ENCODE peak calls at places on chromosomes 6 and 20, in ten cellular contexts. X is tibial nerve, H is psoas muscle, G is tibial artery, E is Peyer's patch, Z is colonic mucosa, W is spleen, J is SK-N-SH, C is endodermal cell, R is stomach. M is an unnamed sample. For H3K36me3, the result is how much of the 10 kb centered on the place peaks cover.

GRCh38 chr20:63628246-63628975 is 1.5 kb upstream of the GMEB2 start:
- DNase-seq in Z (peak), W (peak), J (peak), H (peak), E (peak), R (peak), X (peak), G (no peak), C (peak), M (peak)

GRCh38 chr6:38687549-38687948 is 15.4 kb downstream of the GLO1 start:
- DNase-seq in W (no peak), C (no peak), R (no peak), H (no peak), E (no peak), J (no peak), G (no peak), X (no peak), Z (no peak), M (no peak)

GRCh38 chr6:143200035-143200770 is 139.5 kb downstream of the AIG1 start:
- DNase-seq in E (no peak), R (no peak), Z (no peak), X (no peak), J (no peak), H (no peak), W (no peak), C (no peak), G (no peak), M (no peak)

GRCh38 chr20:17558154-17558940 is 11.5 kb upstream of the DSTN start:
- DNase-seq in X (no peak), H (no peak), R (peak), W (no peak), C (peak), E (no peak), G (peak), J (no peak), Z (peak), M (peak)

GRCh38 chr20:53021934-53022333 is 49.8 kb downstream of the TSHZ2 start:
- DNase-seq in G (no peak), Z (no peak), C (no peak), E (no peak), R (no peak), X (no peak), W (no peak), H (no peak), J (no peak), M (no peak)

GRCh38 chr20:49511788-49512525 is 29.5 kb upstream of the KCNB1 start:
- DNase-seq in X (no peak), R (no peak), W (no peak), J (no peak), C (no peak), H (no peak), G (no peak), E (no peak), Z (no peak), M (no peak)

GRCh38 chr20:3430376-3431069 is 23.1 kb upstream of the DNAAF9 start:
- DNase-seq in Z (no peak), W (no peak), H (no peak), X (no peak), C (no peak), G (no peak), E (no peak), J (no peak), R (no peak), M (no peak)

GRCh38 chr6:66096679-66097078 is 389.7 kb upstream of the EYS start:
- DNase-seq in Z (no peak), W (no peak), H (peak), C (no peak), R (no peak), J (no peak), E (no peak), X (no peak), G (no peak), M (no peak)

GRCh38 chr6:100160913-100161312 is 166.9 kb upstream of the MCHR2 start:
- DNase-seq in W (no peak), Z (no peak), G (no peak), R (no peak), E (no peak), X (no peak), C (peak), H (no peak), J (no peak), M (no peak)

GRCh38 chr20:33410081-33410742 is 8.9 kb upstream of the CDK5RAP1 start:
- DNase-seq in W (peak), C (no peak), G (no peak), R (no peak), E (no peak), J (no peak), H (no peak), Z (no peak), X (no peak), M (no peak)

GRCh38 chr6:138007014-138007472 is 100.2 kb downstream of the PERP start:
- DNase-seq in G (no peak), Z (peak), C (peak), X (no peak), W (no peak), H (no peak), R (peak), J (peak), E (no peak), M (no peak)

GRCh38 chr6:104418125-104418524 is 441.6 kb downstream of the HACE1 start:
- DNase-seq in Z (no peak), R (no peak), G (no peak), E (no peak), X (no peak), C (no peak), H (no peak), J (no peak), W (no peak), M (no peak)

GRCh38 chr20:63045991-63046390 is 39.2 kb upstream of the BHLHE23 start:
- DNase-seq in C (no peak), H (peak), G (no peak), W (peak), E (no peak), Z (no peak), X (no peak), R (no peak), J (no peak), M (no peak)

GRCh38 chr20:10828221-10828620 is 154.4 kb upstream of the JAG1 start:
- DNase-seq in W (no peak), G (no peak), X (no peak), J (no peak), E (no peak), R (no peak), C (no peak), Z (no peak), H (no peak), M (no peak)

GRCh38 chr6:155882527-155883333 is 427.1 kb upstream of the NOX3 start:
- DNase-seq in H (no peak), Z (no peak), W (no peak), J (no peak), C (no peak), E (no peak), R (no peak), X (no peak), G (no peak), M (no peak)

GRCh38 chr6:7851780-7852179 is 58.8 kb downstream of the TXNDC5 start:
- DNase-seq in C (no peak), R (no peak), X (no peak), E (no peak), Z (no peak), G (no peak), H (no peak), J (no peak), W (no peak), M (no peak)

GRCh38 chr6:25883991-25884390 is 9.9 kb upstream of the SLC17A3 start:
- DNase-seq in W (no peak), C (no peak), X (no peak), J (no peak), R (no peak), H (no peak), G (no peak), E (no peak), Z (no peak), M (no peak)

GRCh38 chr6:35267897-35268296 is 8.4 kb downstream of the ZNF76 start:
- DNase-seq in J (no peak), W (no peak), X (no peak), G (no peak), Z (no peak), R (no peak), C (no peak), E (no peak), H (no peak), M (no peak)

GRCh38 chr20:16212790-16213189 is 360.5 kb downstream of the KIF16B start:
- DNase-seq in Z (no peak), H (no peak), W (no peak), X (no peak), J (no peak), R (no peak), C (no peak), G (no peak), E (no peak), M (no peak)

GRCh38 chr6:139708342-139709199 is 334.1 kb upstream of the CITED2 start:
- DNase-seq in E (no peak), C (no peak), J (no peak), W (no peak), X (no peak), H (no peak), Z (peak), G (no peak), R (no peak), M (no peak)

GRCh38 chr6:16974387-16974673 is 127.5 kb upstream of the STMND1 start:
- DNase-seq in R (no peak), W (no peak), H (no peak), E (no peak), X (no peak), G (no peak), C (no peak), J (no peak), Z (no peak), M (no peak)

GRCh38 chr20:62294516-62294915 is 8.3 kb upstream of the ADRM1 start:
- DNase-seq in W (peak), J (no peak), R (no peak), X (no peak), E (no peak), C (no peak), Z (no peak), H (no peak), G (no peak), M (no peak)

GRCh38 chr6:99146716-99147115 is 199.0 kb upstream of the FBXL4 start:
- DNase-seq in G (no peak), X (no peak), W (no peak), J (no peak), E (no peak), C (no peak), Z (no peak), R (no peak), H (no peak), M (no peak)

GRCh38 chr6:113860165-113860955 is 3.2 kb downstream of the MARCKS start:
- DNase-seq in X (peak), E (no peak), C (peak), W (peak), J (peak), Z (peak), H (peak), G (peak), R (peak), M (no peak)

GRCh38 chr20:884983-885952 is 30.9 kb downstream of the ANGPT4 start:
- DNase-seq in R (no peak), E (no peak), W (no peak), X (peak), H (peak), J (no peak), G (peak), Z (no peak), C (peak), M (no peak)

GRCh38 chr6:95487817-95488216 is 89.5 kb upstream of the MANEA start:
- DNase-seq in W (no peak), J (no peak), X (no peak), R (no peak), E (no peak), G (no peak), H (no peak), C (no peak), Z (no peak), M (no peak)

GRCh38 chr6:163754866-163755265 is 340.3 kb downstream of the QKI start:
- DNase-seq in R (no peak), H (no peak), E (no peak), J (no peak), Z (no peak), W (no peak), C (no peak), X (peak), G (peak), M (no peak)

DNA sequence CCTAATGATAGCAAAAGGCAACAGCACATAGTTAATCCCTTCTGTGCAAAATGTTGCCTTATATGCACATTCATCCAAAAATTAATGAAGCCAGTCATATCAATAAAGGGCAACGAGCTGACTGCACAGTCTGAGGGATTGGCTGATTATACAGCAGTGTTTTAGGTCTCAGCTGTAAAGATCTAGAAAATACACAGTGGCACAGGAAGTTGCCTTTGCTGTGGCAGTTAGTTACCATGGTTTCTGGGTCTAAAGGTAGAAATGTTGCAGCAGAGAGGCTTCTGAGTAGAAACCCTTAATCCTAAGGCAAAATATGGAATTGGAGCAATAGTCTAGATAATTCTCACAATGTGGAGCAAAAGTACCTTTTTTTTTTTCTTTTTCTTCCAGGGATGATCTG is 89.8 kb downstream of the SMPDL3A start:
- DNase-seq in C (no peak), W (no peak), H (no peak), J (no peak), Z (no peak), G (no peak), X (no peak), E (no peak), R (no peak), M (no peak)
- H3K27ac ChIP-seq in C (no peak), W (no peak), H (no peak), J (no peak), Z (no peak), G (no peak), X (no peak), E (no peak), R (no peak), M (no peak)

DNA sequence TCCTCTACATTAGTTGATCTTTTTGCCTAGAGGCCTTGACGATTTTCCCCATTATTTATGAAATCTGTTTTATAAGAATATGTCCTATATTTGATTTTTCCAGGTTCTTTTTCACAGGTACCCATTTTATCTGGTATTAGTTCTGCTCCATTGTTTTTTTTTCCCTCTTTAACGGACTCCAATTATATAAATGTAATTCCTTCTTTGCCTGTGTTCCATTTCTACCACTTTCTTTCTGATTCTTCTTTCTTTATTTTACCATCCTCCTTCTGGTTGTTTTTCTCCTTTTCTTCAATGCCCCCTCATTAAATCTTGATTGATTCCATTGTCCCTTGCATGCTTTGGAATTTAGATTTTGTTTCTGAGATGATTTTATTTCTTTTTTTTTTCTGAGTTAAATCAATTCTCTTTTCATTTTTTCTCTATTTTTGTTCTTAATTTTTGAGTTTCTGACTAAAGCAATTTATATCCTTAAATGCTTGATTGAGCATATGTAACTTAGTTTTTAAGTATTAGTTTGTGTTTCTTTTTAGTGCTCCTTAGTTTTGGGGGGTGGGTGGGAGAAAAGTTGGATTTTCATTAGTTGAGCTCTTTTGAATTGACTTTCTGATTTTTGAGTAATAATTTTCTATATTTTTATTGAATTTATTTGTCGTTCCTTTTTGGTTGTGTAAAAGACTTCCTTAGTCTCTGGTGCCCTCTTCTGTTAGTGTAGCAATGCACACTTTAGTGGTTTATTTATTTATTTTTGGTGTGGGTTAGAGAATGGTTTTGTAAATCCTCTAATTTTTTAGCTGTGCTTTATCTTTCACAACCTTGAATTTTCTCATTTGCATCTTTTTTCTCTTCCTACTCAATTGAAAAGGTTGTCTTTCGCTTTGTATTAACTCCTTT is 140.8 kb downstream of the FARS2 start:
- DNase-seq in J (no peak), H (no peak), E (no peak), W (no peak), R (no peak), Z (no peak), G (no peak), C (no peak), X (no peak), M (no peak)
- TF ChIP-seq CTCF in J (peak), H (peak), E (no peak), W (no peak), R (no peak), Z (peak), G (no peak), C (peak), X (peak), M (no peak)

GRCh38 chr6:43837501-43837900 is 67.5 kb downstream of the VEGFA start:
- DNase-seq in E (no peak), X (no peak), G (no peak), W (no peak), Z (no peak), R (no peak), C (no peak), J (no peak), H (no peak), M (no peak)
- H3K36me3 ChIP-seq in E (under half), X (under half), G (under half), W (under half), Z (under half), R (under half), C (under half), J (under half), H (under half), M (under half)

GRCh38 chr6:134692008-134692407 is 257.9 kb downstream of the ALDH8A1 start:
- DNase-seq in E (no peak), J (no peak), G (no peak), Z (no peak), H (no peak), X (no peak), C (no peak), W (no peak), R (no peak), M (no peak)
- H3K27ac ChIP-seq in E (no peak), J (no peak), G (no peak), Z (no peak), H (no peak), X (no peak), C (no peak), W (no peak), R (no peak), M (no peak)

GRCh38 chr6:82246802-82247633 is 526 bp downstream of the IBTK start:
- DNase-seq in R (peak), Z (peak), J (peak), C (peak), G (peak), E (peak), W (no peak), H (peak), X (peak), M (peak)

GRCh38 chr6:82249381-82250253 is 2.1 kb upstream of the IBTK start:
- DNase-seq in E (no peak), X (no peak), G (no peak), C (no peak), R (no peak), J (no peak), W (no peak), Z (no peak), H (no peak), M (no peak)

GRCh38 chr6:82247634-82248232 is at the start of gene IBTK:
- DNase-seq in W (peak), E (peak), X (peak), J (peak), Z (peak), H (peak), R (peak), C (peak), G (peak), M (peak)

GRCh38 chr6:82248233-82248735 is 740 bp upstream of the IBTK start:
- DNase-seq in J (no peak), E (no peak), H (no peak), Z (peak), R (peak), G (no peak), X (no peak), W (peak), C (no peak), M (no peak)

GRCh38 chr6:82251942-82252341 is 4.4 kb upstream of the IBTK start:
- DNase-seq in H (no peak), C (no peak), X (no peak), R (no peak), E (no peak), G (no peak), J (peak), Z (no peak), W (no peak), M (no peak)
- TF ChIP-seq CTCF in H (peak), C (peak), X (peak), R (no peak), E (peak), G (peak), J (peak), Z (peak), W (peak), M (peak)

GRCh38 chr6:122491915-122492537 is 20.4 kb upstream of the SERINC1 start:
- DNase-seq in C (peak), E (peak), G (peak), H (peak), R (peak), Z (peak), W (peak), J (peak), X (peak), M (peak)
- H3K36me3 ChIP-seq in C (under half), E (under half), G (under half), H (under half), R (under half), Z (under half), W (under half), J (under half), X (under half), M (under half)